ENCODE peak calls at places on chromosome 1, in eight cellular contexts. N is pancreas; P is psoas muscle; E is body of pancreas; C is breast epithelium; H is IMR-90; Y is esophagus squamous epithelium; U is CD8-positive, alpha-beta T cell. X is an unnamed sample. For H3K27me3, the result is how much of the 10 kb centered on the place peaks cover.

GRCh38 chr1:6184083-6184783 is 4.1 kb upstream of the CHD5 start:
- DNase-seq in N (no peak), P (no peak), E (no peak), C (no peak), H (no peak), Y (no peak), U (no peak), X (no peak)

GRCh38 chr1:211326528-211327340 is at the start of gene TRAF5:
- DNase-seq in N (peak), P (peak), E (peak), C (no peak), H (peak), Y (no peak), U (peak), X (peak)

GRCh38 chr1:21702780-21703179 is 33.6 kb upstream of the RAP1GAP start:
- DNase-seq in N (no peak), P (no peak), E (no peak), C (no peak), H (no peak), Y (no peak), U (no peak), X (no peak)

GRCh38 chr1:9101510-9102146 is 27.3 kb downstream of the GPR157 start:
- DNase-seq in N (no peak), P (peak), E (no peak), C (no peak), H (peak), Y (no peak), U (no peak), X (peak)

GRCh38 chr1:192709544-192709943 is 73.6 kb downstream of the RGS13 start:
- DNase-seq in N (no peak), P (no peak), E (no peak), C (no peak), H (peak), Y (no peak), U (no peak), X (peak)

GRCh38 chr1:230205719-230206198 is 138.7 kb downstream of the GALNT2 start:
- DNase-seq in N (no peak), P (no peak), E (no peak), C (no peak), H (peak), Y (no peak), U (no peak), X (no peak)

GRCh38 chr1:78651247-78651646 is 1.6 kb downstream of the IFI44 start:
- DNase-seq in N (no peak), P (no peak), E (no peak), C (no peak), H (peak), Y (no peak), U (no peak), X (no peak)

GRCh38 chr1:111225717-111226400 is 1.7 kb upstream of the CHI3L2 start:
- DNase-seq in N (no peak), P (no peak), E (no peak), C (no peak), H (peak), Y (no peak), U (no peak), X (no peak)

GRCh38 chr1:234730542-234731370 is 120.8 kb upstream of the IRF2BP2 start:
- DNase-seq in N (no peak), P (no peak), E (no peak), C (no peak), H (no peak), Y (no peak), U (peak), X (peak)

GRCh38 chr1:50750021-50750619 is 209.9 kb downstream of the FAF1 start:
- DNase-seq in N (no peak), P (no peak), E (no peak), C (no peak), H (peak), Y (no peak), U (no peak), X (peak)

GRCh38 chr1:78157162-78157561 is 111.4 kb downstream of the GIPC2 start:
- DNase-seq in N (no peak), P (no peak), E (no peak), C (no peak), H (peak), Y (no peak), U (no peak), X (no peak)

GRCh38 chr1:31683997-31684396 is 19.8 kb downstream of the COL16A1 start:
- DNase-seq in N (peak), P (no peak), E (no peak), C (no peak), H (no peak), Y (no peak), U (no peak), X (peak)

GRCh38 chr1:29719253-29719652 is 482.9 kb downstream of the PTPRU start:
- DNase-seq in N (no peak), P (no peak), E (no peak), C (no peak), H (peak), Y (no peak), U (no peak), X (no peak)

GRCh38 chr1:79353224-79353623 is 346.7 kb upstream of the ADGRL4 start:
- DNase-seq in N (no peak), P (no peak), E (peak), C (no peak), H (peak), Y (no peak), U (no peak), X (peak)

GRCh38 chr1:201495447-201496295 is 11.3 kb downstream of the CSRP1 start:
- DNase-seq in N (no peak), P (peak), E (peak), C (peak), H (peak), Y (no peak), U (no peak), X (no peak)

DNA sequence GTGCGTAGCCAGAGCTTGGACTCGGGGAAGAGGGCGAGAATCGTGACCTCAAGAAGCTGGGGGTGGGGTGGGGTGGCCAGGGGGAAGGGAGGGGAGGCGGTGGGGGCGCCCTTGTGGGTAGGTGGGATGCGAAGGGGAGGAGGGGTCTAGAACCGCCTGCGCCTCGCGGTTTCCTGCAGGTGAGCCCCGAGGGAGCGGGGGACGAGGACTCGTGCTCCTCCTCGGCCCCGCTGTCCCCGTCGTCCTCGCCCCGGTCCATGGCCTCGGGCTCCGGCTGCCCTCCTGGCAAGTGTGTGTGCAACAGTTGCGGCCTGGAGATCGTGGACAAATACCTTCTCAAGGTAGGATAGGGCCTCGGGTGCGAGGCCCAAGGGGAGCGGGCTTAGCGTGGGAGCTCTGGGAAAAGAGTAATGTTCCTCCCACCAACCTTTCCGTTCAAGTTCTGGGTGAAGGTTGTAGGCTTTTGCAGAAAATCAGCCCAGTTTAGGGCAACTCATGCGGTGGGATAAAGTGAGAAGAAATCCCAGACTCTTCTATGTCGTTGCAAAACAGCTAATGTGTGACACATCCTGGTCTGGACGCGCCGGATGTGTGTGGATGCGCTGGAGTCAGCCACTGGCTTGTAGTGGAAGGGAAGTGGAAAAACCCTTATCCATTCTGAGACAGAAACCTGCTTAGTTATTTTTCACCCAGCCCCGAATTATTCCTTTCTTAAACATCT is 2.9 kb downstream of the LHX8 start:
- DNase-seq in N (peak), P (no peak), E (no peak), C (no peak), H (no peak), Y (no peak), U (no peak), X (peak)
- H3K27me3 ChIP-seq in N (half or more), P (under half), E (under half), C (under half), H (half or more), Y (half or more), U (under half), X (half or more)

GRCh38 chr1:32900371-32900955 is 726 bp downstream of the TMEM54 start:
- DNase-seq in N (no peak), P (no peak), E (no peak), C (no peak), H (peak), Y (no peak), U (no peak), X (peak)
- H3K4me3 ChIP-seq in N (peak), P (peak), E (peak), C (peak), H (peak), Y (peak), U (peak), X (peak)

GRCh38 chr1:58576727-58577675 is at the start of gene TACSTD2:
- DNase-seq in N (peak), P (peak), E (peak), C (peak), H (no peak), Y (no peak), U (no peak), X (peak)
- H3K27me3 ChIP-seq in N (under half), P (under half), E (under half), C (under half), H (half or more), Y (under half), U (under half), X (under half)

GRCh38 chr1:200039849-200040479 is 12.5 kb downstream of the NR5A2 start:
- DNase-seq in N (no peak), P (no peak), E (no peak), C (no peak), H (no peak), Y (no peak), U (no peak), X (peak)
- H3K4me3 ChIP-seq in N (peak), P (peak), E (peak), C (peak), H (peak), Y (peak), U (peak), X (peak)

GRCh38 chr1:3236955-3237354 is 168.0 kb downstream of the PRDM16 start:
- DNase-seq in N (peak), P (no peak), E (no peak), C (no peak), H (no peak), Y (no peak), U (no peak), X (no peak)

GRCh38 chr1:3234956-3235355 is 166.0 kb downstream of the PRDM16 start:
- DNase-seq in N (peak), P (no peak), E (no peak), C (no peak), H (no peak), Y (no peak), U (no peak), X (no peak)

GRCh38 chr1:3234281-3234680 is 165.3 kb downstream of the PRDM16 start:
- DNase-seq in N (peak), P (no peak), E (no peak), C (no peak), H (no peak), Y (no peak), U (no peak), X (no peak)

GRCh38 chr1:3236361-3236760 is 167.4 kb downstream of the PRDM16 start:
- DNase-seq in N (peak), P (no peak), E (no peak), C (no peak), H (no peak), Y (no peak), U (no peak), X (no peak)

GRCh38 chr1:3235496-3235895 is 166.5 kb downstream of the PRDM16 start:
- DNase-seq in N (peak), P (no peak), E (no peak), C (no peak), H (no peak), Y (no peak), U (no peak), X (peak)
- H3K27me3 ChIP-seq in N (under half), P (under half), E (under half), C (under half), H (under half), Y (half or more), U (under half), X (under half)

X was measured in H7.